ENCODE peak calls at places on chromosomes 1 and 21, in six cellular contexts. J is activated T-cell treated with anti-CD3 and anti-CD28 coated beads for 24 hours, R is endothelial cell, Q is fibroblast of pulmonary artery, E is GM23338, V is fibroblast of mammary gland. D is an unnamed sample.

GRCh38 chr1:97451422-97451821 is 469.4 kb downstream of the DPYD start:
- DNase-seq in Q (peak), V (peak), E (no peak), R (no peak), J (no peak), D (no peak)

GRCh38 chr1:38991638-38992449 is 768 bp downstream of the AKIRIN1 start:
- DNase-seq in R (peak), E (peak), Q (peak), V (no peak), J (no peak), D (no peak)

GRCh38 chr21:28521932-28522826 is 470.5 kb downstream of the LTN1 start:
- DNase-seq in Q (peak), E (peak), R (peak), J (no peak), V (peak), D (no peak)

GRCh38 chr1:47471163-47471562 is 33.3 kb downstream of the FOXD2 start:
- DNase-seq in V (peak), J (no peak), R (no peak), Q (no peak), E (no peak), D (no peak)

GRCh38 chr21:28392436-28392835 is 600.2 kb downstream of the LTN1 start:
- DNase-seq in E (no peak), R (no peak), V (no peak), Q (no peak), J (no peak), D (no peak)

GRCh38 chr1:30045304-30046090 is 677.9 kb downstream of the MATN1 start:
- DNase-seq in R (no peak), J (no peak), Q (no peak), E (no peak), V (no peak), D (no peak)

GRCh38 chr1:46413596-46413985 is 19.5 kb downstream of the FAAH start:
- DNase-seq in V (no peak), Q (no peak), J (no peak), R (peak), E (peak), D (no peak)

GRCh38 chr1:110060034-110060661 is 10.3 kb downstream of the ALX3 start:
- DNase-seq in R (peak), Q (peak), J (peak), V (peak), E (peak), D (peak)

GRCh38 chr1:218755128-218755527 is 410.0 kb downstream of the TGFB2 start:
- DNase-seq in V (no peak), R (no peak), J (no peak), E (no peak), Q (no peak), D (no peak)

GRCh38 chr1:22704440-22705067 is 6.1 kb upstream of the EPHB2 start:
- DNase-seq in V (peak), J (peak), R (peak), E (peak), Q (peak), D (peak)

GRCh38 chr21:38789275-38789674 is 16.5 kb upstream of the ETS2 start:
- DNase-seq in E (no peak), R (no peak), Q (no peak), J (no peak), V (no peak), D (no peak)

GRCh38 chr1:184002071-184002470 is 35.5 kb downstream of the COLGALT2 start:
- DNase-seq in Q (peak), E (no peak), R (no peak), V (peak), J (no peak), D (no peak)

D was measured in activated T-helper 2 cell treated with anti-CD3 and anti-CD28 coated beads, Interferon-gamma antibody, Interleukin-2, Interleukin-4, amounts not matched to agents 10 μg/mL and 5 μg/mL and 100 μg/mL, durations not matched to agents 14 hours and 24 hours and 36 hours.